ENCODE peak calls at places on chromosomes 3 and 15, in five cellular contexts. J is mammary epithelial cell; B is dorsolateral prefrontal cortex; V is CD8-positive, alpha-beta T cell; T is tibial artery. Q is an unnamed sample.
A peak's percentile ranks its signal among the peaks of the same experiment; 100 is the strongest.

GRCh38 chr15:52806284-52806655 is 16.1 kb upstream of the ONECUT1 start:
- DNase-seq in V (no peak), B (no peak), T (no peak), J (no peak), Q (no peak)

GRCh38 chr15:98413973-98414546 is 234.3 kb upstream of the IGF1R start:
- DNase-seq in T (no peak), B (no peak), J (no peak), V (no peak), Q (no peak)

GRCh38 chr15:92845109-92845508 is 55.0 kb upstream of the CHD2 start:
- DNase-seq in T (no peak), J (peak; percentile 35), V (no peak), B (no peak), Q (no peak)

GRCh38 chr3:72972706-72973030 is 23.9 kb upstream of the PPP4R2 start:
- DNase-seq in V (no peak), J (no peak), B (no peak), T (no peak), Q (no peak)

GRCh38 chr15:36737430-36737891 is 158.0 kb downstream of the CDIN1 start:
- DNase-seq in B (no peak), J (peak; percentile 47), V (no peak), T (no peak), Q (no peak)

GRCh38 chr15:40087095-40087805 is 21.4 kb downstream of the BMF start:
- DNase-seq in B (no peak), J (no peak), T (no peak), V (no peak), Q (no peak)

GRCh38 chr3:127491323-127491722 is 99.2 kb downstream of the TPRA1 start:
- DNase-seq in T (no peak), J (no peak), V (no peak), B (no peak), Q (no peak)

GRCh38 chr3:43531835-43532234 is 90.0 kb downstream of the ANO10 start:
- DNase-seq in B (peak; percentile 31), T (no peak), J (peak; percentile 86), V (no peak), Q (no peak)

GRCh38 chr15:71411538-71412482 is 296.5 kb downstream of the THSD4 start:
- DNase-seq in J (no peak), V (no peak), T (peak; percentile 52), B (no peak), Q (no peak)

GRCh38 chr3:179147571-179148445 is at the start of gene PIK3CA:
- DNase-seq in B (peak; percentile 96), V (peak; percentile 89), T (peak; percentile 97), J (peak; percentile 98), Q (peak; percentile 98)

GRCh38 chr15:89244512-89244869 is 712 bp downstream of the FANCI start:
- DNase-seq in T (no peak), V (no peak), J (no peak), B (no peak), Q (peak; percentile 8)

GRCh38 chr3:148331111-148331818 is 366.4 kb upstream of the AGTR1 start:
- DNase-seq in J (no peak), V (no peak), T (no peak), B (no peak), Q (no peak)

GRCh38 chr3:97764186-97765055 is at the start of gene ARL6:
- DNase-seq in J (peak; percentile 84), B (peak; percentile 89), V (peak; percentile 55), T (peak; percentile 80), Q (peak; percentile 59)
- TF ChIP-seq CTCF in J (no peak), B (peak; percentile 53), V (no peak), T (no peak), Q (peak; percentile 6)

DNA sequence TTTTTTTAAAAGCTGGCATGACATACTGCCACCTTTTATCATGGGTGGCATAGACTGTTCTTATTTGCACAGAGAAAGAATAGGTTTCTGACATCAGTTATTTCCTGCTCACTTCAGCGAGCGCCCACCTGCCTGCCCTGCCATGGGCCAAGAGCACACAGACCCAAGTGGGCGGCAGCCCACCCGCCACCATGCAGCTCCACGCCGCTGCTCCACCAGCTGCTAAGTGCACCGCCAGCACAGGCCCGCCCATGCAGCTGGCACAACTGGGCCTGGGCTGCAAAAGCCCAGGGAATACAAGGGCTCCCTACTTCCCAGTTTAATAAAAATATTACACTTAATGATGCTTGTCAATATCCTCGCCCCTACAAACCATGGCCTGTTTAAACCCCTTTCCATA is 15.4 kb downstream of the ZNF148 start:
- DNase-seq in J (no peak), T (no peak), B (no peak), V (no peak), Q (no peak)
- TF ChIP-seq CTCF in J (no peak), T (no peak), B (no peak), V (no peak), Q (no peak)

DNA sequence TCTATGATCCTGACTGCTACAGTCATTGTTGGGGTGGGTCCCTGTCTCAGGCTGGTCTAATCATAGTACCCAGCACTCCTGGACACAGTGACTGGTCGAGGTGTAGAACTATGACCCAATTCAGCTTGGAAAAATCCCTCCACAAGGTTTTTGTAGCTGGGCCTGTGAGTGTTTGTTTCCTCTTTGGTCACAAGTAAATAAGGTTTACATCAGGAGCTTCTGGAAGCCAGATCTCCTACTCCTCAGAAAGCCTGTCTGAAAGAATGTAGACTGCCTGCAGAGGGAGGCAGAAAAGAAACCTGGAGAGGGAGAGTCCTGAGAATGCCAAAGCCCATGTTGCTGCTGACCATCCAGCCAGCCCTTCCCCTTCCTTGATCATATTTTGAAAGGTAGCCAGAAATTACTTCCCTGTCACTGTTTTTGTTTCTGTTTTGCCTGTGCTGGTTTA is 123.2 kb downstream of the RAP2B start:
- DNase-seq in B (no peak), J (peak; percentile 30), V (no peak), T (no peak), Q (no peak)
- TF ChIP-seq CTCF in B (no peak), J (no peak), V (no peak), T (no peak), Q (no peak)

GRCh38 chr15:62848631-62849050 is 193.9 kb upstream of the TPM1 start:
- DNase-seq in V (no peak), T (no peak), B (no peak), J (no peak), Q (no peak)
- TF ChIP-seq CTCF in V (no peak), T (no peak), B (no peak), J (peak; percentile 2), Q (no peak)

GRCh38 chr3:157159762-157160651 is at the start of gene CCNL1:
- DNase-seq in T (peak; percentile 94), J (peak; percentile 97), B (peak; percentile 96), V (peak; percentile 93), Q (peak; percentile 92)
- TF ChIP-seq CTCF in T (no peak), J (no peak), B (peak; percentile 54), V (no peak), Q (no peak)

GRCh38 chr3:9014189-9014588 is 50.9 kb upstream of the RAD18 start:
- DNase-seq in J (no peak), V (no peak), B (no peak), T (no peak), Q (no peak)
- TF ChIP-seq CTCF in J (no peak), V (no peak), B (no peak), T (no peak), Q (no peak)

DNA sequence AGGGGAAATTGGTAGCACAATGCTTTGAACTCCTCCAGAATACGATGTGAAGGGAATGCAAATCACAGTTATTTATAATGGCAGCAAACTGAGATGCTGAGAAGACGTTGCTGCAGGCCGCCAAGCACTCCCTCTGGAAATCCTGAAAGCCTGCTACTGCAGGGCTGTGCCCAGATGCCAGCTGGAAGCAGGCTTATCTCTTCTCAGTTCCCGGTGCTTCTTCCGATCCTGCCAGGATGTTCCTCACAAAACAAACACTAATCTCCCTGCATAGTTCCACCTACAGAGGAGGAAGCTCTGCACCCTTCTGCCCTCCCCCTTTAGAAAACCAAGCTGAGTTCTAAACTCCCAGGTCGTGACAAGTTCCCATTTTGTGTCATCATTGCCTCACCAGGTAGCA is 201.7 kb upstream of the BCL6 start:
- DNase-seq in T (no peak), J (no peak), B (no peak), V (no peak), Q (no peak)
- TF ChIP-seq CTCF in T (no peak), J (no peak), B (no peak), V (no peak), Q (no peak)

DNA sequence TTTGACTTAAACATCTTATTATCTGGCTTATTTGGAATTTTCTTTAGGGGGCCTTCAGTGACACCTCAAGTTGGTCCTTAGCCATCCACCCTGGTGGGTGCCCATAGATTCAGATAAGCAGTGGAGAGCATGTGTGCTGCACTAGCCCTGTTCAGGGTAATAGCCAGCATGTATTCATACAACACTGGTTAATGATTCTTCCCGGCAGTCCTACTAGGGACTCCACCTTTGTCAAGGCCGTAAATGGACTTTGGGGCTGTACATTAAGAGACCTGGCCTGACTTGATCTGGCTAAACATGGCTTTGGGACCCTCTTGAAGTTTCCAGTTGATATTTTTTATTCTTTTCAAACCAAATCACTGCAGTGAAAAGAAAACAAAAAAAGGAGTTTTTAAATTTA is 125.8 kb downstream of the PTPRG start:
- DNase-seq in V (no peak), T (no peak), B (no peak), J (no peak), Q (no peak)
- TF ChIP-seq CTCF in V (no peak), T (no peak), B (no peak), J (no peak), Q (no peak)

Q was measured in GM12864.